ENCODE peak calls at places on chromosome 7, in eight cellular contexts. One of them, this sample, is unnamed.
A peak's percentile ranks its signal among the peaks of the same experiment; 100 is the strongest.

GRCh38 chr7:123216825-123217224 is 17.1 kb upstream of the SLC13A1 start:
- DNase-seq in testis: no peak
- DNase-seq in adrenal gland: no peak
- DNase-seq in left ventricle myocardium inferior: no peak
- DNase-seq in spleen: no peak
- DNase-seq in hepatocyte: no peak
- DNase-seq in IMR-90: no peak
- DNase-seq in upper lobe of left lung: no peak
- DNase-seq in this sample: no peak

GRCh38 chr7:94700926-94701554 is 45.1 kb upstream of the SGCE start:
- DNase-seq in testis: no peak
- DNase-seq in adrenal gland: no peak
- DNase-seq in left ventricle myocardium inferior: no peak
- DNase-seq in spleen: no peak
- DNase-seq in hepatocyte: no peak
- DNase-seq in IMR-90: peak; percentile 19
- DNase-seq in upper lobe of left lung: no peak
- DNase-seq in this sample: no peak

GRCh38 chr7:36036590-36036989 is 116.5 kb upstream of the EEPD1 start:
- DNase-seq in testis: no peak
- DNase-seq in adrenal gland: peak; percentile 40
- DNase-seq in left ventricle myocardium inferior: peak; percentile 47
- DNase-seq in spleen: no peak
- DNase-seq in hepatocyte: no peak
- DNase-seq in IMR-90: no peak
- DNase-seq in upper lobe of left lung: no peak
- DNase-seq in this sample: no peak

GRCh38 chr7:7416031-7416968 is 119.4 kb downstream of the COL28A1 start:
- DNase-seq in testis: no peak
- DNase-seq in adrenal gland: no peak
- DNase-seq in left ventricle myocardium inferior: no peak
- DNase-seq in spleen: no peak
- DNase-seq in hepatocyte: peak; percentile 74
- DNase-seq in IMR-90: peak; percentile 45
- DNase-seq in upper lobe of left lung: no peak
- DNase-seq in this sample: no peak

GRCh38 chr7:97008275-97008917 is 3.0 kb downstream of the DLX6 start:
- DNase-seq in testis: no peak
- DNase-seq in adrenal gland: no peak
- DNase-seq in left ventricle myocardium inferior: no peak
- DNase-seq in spleen: no peak
- DNase-seq in hepatocyte: no peak
- DNase-seq in IMR-90: no peak
- DNase-seq in upper lobe of left lung: no peak
- DNase-seq in this sample: no peak

GRCh38 chr7:38393874-38394273 is 120.4 kb upstream of the TARP start:
- DNase-seq in testis: no peak
- DNase-seq in adrenal gland: no peak
- DNase-seq in left ventricle myocardium inferior: no peak
- DNase-seq in spleen: no peak
- DNase-seq in hepatocyte: no peak
- DNase-seq in IMR-90: no peak
- DNase-seq in upper lobe of left lung: no peak
- DNase-seq in this sample: no peak

GRCh38 chr7:23930312-23930711 is 220.3 kb downstream of the STK31 start:
- DNase-seq in testis: no peak
- DNase-seq in adrenal gland: no peak
- DNase-seq in left ventricle myocardium inferior: no peak
- DNase-seq in spleen: no peak
- DNase-seq in hepatocyte: no peak
- DNase-seq in IMR-90: no peak
- DNase-seq in upper lobe of left lung: no peak
- DNase-seq in this sample: no peak

GRCh38 chr7:149727053-149727452 is 46.3 kb downstream of the ZNF467 start:
- DNase-seq in testis: no peak
- DNase-seq in adrenal gland: no peak
- DNase-seq in left ventricle myocardium inferior: no peak
- DNase-seq in spleen: peak; percentile 54
- DNase-seq in hepatocyte: no peak
- DNase-seq in IMR-90: no peak
- DNase-seq in upper lobe of left lung: no peak
- DNase-seq in this sample: no peak

GRCh38 chr7:771241-772004 is 44.3 kb upstream of the PRKAR1B start:
- DNase-seq in testis: peak; percentile 76
- DNase-seq in adrenal gland: peak; percentile 51
- DNase-seq in left ventricle myocardium inferior: peak; percentile 80
- DNase-seq in spleen: no peak
- DNase-seq in hepatocyte: peak; percentile 84
- DNase-seq in IMR-90: peak; percentile 31
- DNase-seq in upper lobe of left lung: peak; percentile 88
- DNase-seq in this sample: peak; percentile 85

GRCh38 chr7:34756691-34757090 is 98.7 kb downstream of the NPSR1 start:
- DNase-seq in testis: no peak
- DNase-seq in adrenal gland: no peak
- DNase-seq in left ventricle myocardium inferior: no peak
- DNase-seq in spleen: no peak
- DNase-seq in hepatocyte: no peak
- DNase-seq in IMR-90: no peak
- DNase-seq in upper lobe of left lung: no peak
- DNase-seq in this sample: no peak

GRCh38 chr7:4015371-4015770 is 666.7 kb upstream of the FOXK1 start:
- DNase-seq in testis: no peak
- DNase-seq in adrenal gland: no peak
- DNase-seq in left ventricle myocardium inferior: no peak
- DNase-seq in spleen: no peak
- DNase-seq in hepatocyte: no peak
- DNase-seq in IMR-90: no peak
- DNase-seq in upper lobe of left lung: no peak
- DNase-seq in this sample: no peak

GRCh38 chr7:99137418-99138180 is 6.3 kb downstream of the SMURF1 start:
- DNase-seq in testis: no peak
- DNase-seq in adrenal gland: no peak
- DNase-seq in left ventricle myocardium inferior: no peak
- DNase-seq in spleen: no peak
- DNase-seq in hepatocyte: peak; percentile 69
- DNase-seq in IMR-90: peak; percentile 90
- DNase-seq in upper lobe of left lung: no peak
- DNase-seq in this sample: no peak

GRCh38 chr7:10707519-10707918 is 266.2 kb upstream of the PHF14 start:
- DNase-seq in testis: no peak
- DNase-seq in adrenal gland: no peak
- DNase-seq in left ventricle myocardium inferior: no peak
- DNase-seq in spleen: no peak
- DNase-seq in hepatocyte: no peak
- DNase-seq in IMR-90: no peak
- DNase-seq in upper lobe of left lung: no peak
- DNase-seq in this sample: no peak

GRCh38 chr7:143015926-143016490 is 10.9 kb downstream of the OR9A2 start:
- DNase-seq in testis: no peak
- DNase-seq in adrenal gland: no peak
- DNase-seq in left ventricle myocardium inferior: no peak
- DNase-seq in spleen: no peak
- DNase-seq in hepatocyte: no peak
- DNase-seq in IMR-90: no peak
- DNase-seq in upper lobe of left lung: no peak
- DNase-seq in this sample: no peak

GRCh38 chr7:70881470-70881869 is 250.5 kb upstream of the GALNT17 start:
- DNase-seq in testis: peak; percentile 29
- DNase-seq in adrenal gland: no peak
- DNase-seq in left ventricle myocardium inferior: no peak
- DNase-seq in spleen: no peak
- DNase-seq in hepatocyte: peak; percentile 54
- DNase-seq in IMR-90: no peak
- DNase-seq in upper lobe of left lung: no peak
- DNase-seq in this sample: no peak

GRCh38 chr7:77427996-77428603 is 12.0 kb upstream of the GSAP start:
- DNase-seq in testis: no peak
- DNase-seq in adrenal gland: peak; percentile 34
- DNase-seq in left ventricle myocardium inferior: no peak
- DNase-seq in spleen: no peak
- DNase-seq in hepatocyte: no peak
- DNase-seq in IMR-90: peak; percentile 78
- DNase-seq in upper lobe of left lung: no peak
- DNase-seq in this sample: no peak

GRCh38 chr7:133712544-133712943 is 414.6 kb upstream of the LRGUK start:
- DNase-seq in testis: no peak
- DNase-seq in adrenal gland: no peak
- DNase-seq in left ventricle myocardium inferior: no peak
- DNase-seq in spleen: no peak
- DNase-seq in hepatocyte: no peak
- DNase-seq in IMR-90: no peak
- DNase-seq in upper lobe of left lung: no peak
- DNase-seq in this sample: no peak

GRCh38 chr7:133723044-133723443 is 404.1 kb upstream of the LRGUK start:
- DNase-seq in testis: no peak
- DNase-seq in adrenal gland: no peak
- DNase-seq in left ventricle myocardium inferior: no peak
- DNase-seq in spleen: no peak
- DNase-seq in hepatocyte: no peak
- DNase-seq in IMR-90: no peak
- DNase-seq in upper lobe of left lung: no peak
- DNase-seq in this sample: no peak

GRCh38 chr7:133714654-133715053 is 412.5 kb upstream of the LRGUK start:
- DNase-seq in testis: no peak
- DNase-seq in adrenal gland: no peak
- DNase-seq in left ventricle myocardium inferior: no peak
- DNase-seq in spleen: no peak
- DNase-seq in hepatocyte: no peak
- DNase-seq in IMR-90: no peak
- DNase-seq in upper lobe of left lung: no peak
- DNase-seq in this sample: no peak

GRCh38 chr7:133718131-133718530 is 409.0 kb upstream of the LRGUK start:
- DNase-seq in testis: no peak
- DNase-seq in adrenal gland: no peak
- DNase-seq in left ventricle myocardium inferior: no peak
- DNase-seq in spleen: no peak
- DNase-seq in hepatocyte: no peak
- DNase-seq in IMR-90: no peak
- DNase-seq in upper lobe of left lung: no peak
- DNase-seq in this sample: no peak
- TF ChIP-seq CTCF in testis: no peak
- TF ChIP-seq CTCF in adrenal gland: no peak
- TF ChIP-seq CTCF in left ventricle myocardium inferior: no peak
- TF ChIP-seq CTCF in spleen: no peak
- TF ChIP-seq CTCF in hepatocyte: no peak
- TF ChIP-seq CTCF in IMR-90: no peak
- TF ChIP-seq CTCF in upper lobe of left lung: no peak
- TF ChIP-seq CTCF in this sample: no peak

GRCh38 chr7:92632791-92633190 is 42.6 kb upstream of the FAM133B start:
- DNase-seq in testis: no peak
- DNase-seq in adrenal gland: no peak
- DNase-seq in left ventricle myocardium inferior: no peak
- DNase-seq in spleen: no peak
- DNase-seq in hepatocyte: no peak
- DNase-seq in IMR-90: no peak
- DNase-seq in upper lobe of left lung: no peak
- DNase-seq in this sample: no peak

GRCh38 chr7:92634924-92635519 is 44.8 kb upstream of the FAM133B start:
- DNase-seq in testis: no peak
- DNase-seq in adrenal gland: no peak
- DNase-seq in left ventricle myocardium inferior: no peak
- DNase-seq in spleen: no peak
- DNase-seq in hepatocyte: peak; percentile 41
- DNase-seq in IMR-90: peak; percentile 90
- DNase-seq in upper lobe of left lung: no peak
- DNase-seq in this sample: no peak

GRCh38 chr7:92631830-92632487 is 41.8 kb upstream of the FAM133B start:
- DNase-seq in testis: no peak
- DNase-seq in adrenal gland: no peak
- DNase-seq in left ventricle myocardium inferior: no peak
- DNase-seq in spleen: no peak
- DNase-seq in hepatocyte: no peak
- DNase-seq in IMR-90: no peak
- DNase-seq in upper lobe of left lung: no peak
- DNase-seq in this sample: no peak

GRCh38 chr7:92634125-92634710 is 44.0 kb upstream of the FAM133B start:
- DNase-seq in testis: no peak
- DNase-seq in adrenal gland: no peak
- DNase-seq in left ventricle myocardium inferior: no peak
- DNase-seq in spleen: no peak
- DNase-seq in hepatocyte: no peak
- DNase-seq in IMR-90: no peak
- DNase-seq in upper lobe of left lung: no peak
- DNase-seq in this sample: no peak

GRCh38 chr7:92633211-92633906 is 43.2 kb upstream of the FAM133B start:
- DNase-seq in testis: no peak
- DNase-seq in adrenal gland: peak; percentile 44
- DNase-seq in left ventricle myocardium inferior: no peak
- DNase-seq in spleen: no peak
- DNase-seq in hepatocyte: peak; percentile 55
- DNase-seq in IMR-90: peak; percentile 94
- DNase-seq in upper lobe of left lung: no peak
- DNase-seq in this sample: no peak
- H3K27ac ChIP-seq in testis: no peak overlapping the region
- H3K27ac ChIP-seq in adrenal gland: peak overlapping the region; percentile 25
- H3K27ac ChIP-seq in left ventricle myocardium inferior: peak overlapping the region; percentile 83
- H3K27ac ChIP-seq in spleen: peak overlapping the region; percentile 28
- H3K27ac ChIP-seq in hepatocyte: peak overlapping the region; percentile 57
- H3K27ac ChIP-seq in IMR-90: no peak overlapping the region
- H3K27ac ChIP-seq in upper lobe of left lung: peak overlapping the region; percentile 58
- H3K27ac ChIP-seq in this sample: peak overlapping the region; percentile 81

DNA sequence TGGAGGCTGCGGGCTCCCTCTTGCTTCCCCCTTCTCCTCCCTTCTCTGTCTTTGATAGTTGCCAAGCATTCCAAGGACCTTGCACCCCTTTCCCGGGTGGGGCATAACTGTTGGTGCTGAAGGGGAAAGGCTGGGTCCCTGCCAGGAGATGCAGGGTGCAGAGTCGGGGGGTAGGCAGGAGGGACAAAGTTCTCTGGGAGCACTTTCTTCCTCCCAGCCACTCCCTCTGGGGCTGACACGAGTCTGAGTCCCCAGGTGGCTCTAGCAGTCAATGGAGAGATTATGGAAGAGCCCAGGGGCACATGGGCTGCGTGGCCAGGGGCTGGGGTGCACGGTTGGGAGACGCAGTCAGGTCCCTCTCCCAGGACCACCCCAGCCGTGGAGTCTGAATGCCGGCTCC is 2.1 kb downstream of the CLDN15 start:
- DNase-seq in testis: no peak
- DNase-seq in adrenal gland: no peak
- DNase-seq in left ventricle myocardium inferior: no peak
- DNase-seq in spleen: peak; percentile 66
- DNase-seq in hepatocyte: no peak
- DNase-seq in IMR-90: no peak
- DNase-seq in upper lobe of left lung: no peak
- DNase-seq in this sample: no peak
- TF ChIP-seq CTCF in testis: no peak
- TF ChIP-seq CTCF in adrenal gland: no peak
- TF ChIP-seq CTCF in left ventricle myocardium inferior: no peak
- TF ChIP-seq CTCF in spleen: no peak
- TF ChIP-seq CTCF in hepatocyte: no peak
- TF ChIP-seq CTCF in IMR-90: no peak
- TF ChIP-seq CTCF in upper lobe of left lung: no peak
- TF ChIP-seq CTCF in this sample: no peak

DNA sequence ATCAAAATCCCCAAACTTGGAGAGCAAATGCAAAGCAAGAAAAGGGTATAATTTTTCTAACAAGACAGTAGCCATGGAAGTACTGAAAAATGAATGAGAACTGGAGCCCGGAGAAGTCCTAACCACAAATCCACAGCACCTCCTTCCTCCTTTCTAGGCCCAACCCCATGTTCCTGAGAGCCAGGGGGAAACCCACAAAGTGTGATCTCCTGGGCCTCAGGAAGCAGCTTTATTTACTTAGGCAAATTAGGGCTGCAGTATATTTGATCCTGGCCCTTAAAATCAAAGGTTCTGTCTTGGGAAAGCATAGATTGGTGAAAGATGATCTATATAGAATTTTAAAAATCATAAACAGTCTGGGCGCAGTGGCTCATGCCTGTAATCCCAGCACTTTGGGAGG is 103.0 kb downstream of the DOCK4 start:
- DNase-seq in testis: no peak
- DNase-seq in adrenal gland: no peak
- DNase-seq in left ventricle myocardium inferior: no peak
- DNase-seq in spleen: no peak
- DNase-seq in hepatocyte: no peak
- DNase-seq in IMR-90: peak; percentile 56
- DNase-seq in upper lobe of left lung: no peak
- DNase-seq in this sample: no peak
- H3K27ac ChIP-seq in testis: no peak overlapping the region
- H3K27ac ChIP-seq in adrenal gland: no peak overlapping the region
- H3K27ac ChIP-seq in left ventricle myocardium inferior: no peak overlapping the region
- H3K27ac ChIP-seq in spleen: no peak overlapping the region
- H3K27ac ChIP-seq in hepatocyte: no peak overlapping the region
- H3K27ac ChIP-seq in IMR-90: no peak overlapping the region
- H3K27ac ChIP-seq in upper lobe of left lung: no peak overlapping the region
- H3K27ac ChIP-seq in this sample: no peak overlapping the region